ENCODE peak calls at places on chromosomes 13 and 19, in nine cellular contexts. A is naive thymus-derived CD8-positive, alpha-beta T cell; W is osteocyte; H is activated CD4-positive, CD25-positive, alpha-beta regulatory T cell treated with anti-CD3 and anti-CD28 coated beads, Interleukin-2, amount 50 U/mL, for 16 hours; Q is NCI-H2171; P is stimulated activated CD4-positive, alpha-beta T cell treated with anti-CD3 and anti-CD28 coated beads, TNF-alpha, amount 100 ng/mL, for 1 hour; M is ovary; V is mucosa of descending colon; C is NCI-H2029. S is an unnamed sample.

GRCh38 chr13:51881296-51881695 is 19.5 kb downstream of the CCDC70 start:
- DNase-seq in C (no peak), W (no peak), A (no peak), M (no peak), V (no peak), P (no peak), H (no peak), Q (no peak), S (no peak)

GRCh38 chr13:83453300-83453699 is 429.0 kb downstream of the SLITRK1 start:
- DNase-seq in M (no peak), V (no peak), A (no peak), H (no peak), W (no peak), P (no peak), C (no peak), Q (no peak), S (no peak)

GRCh38 chr13:55516610-55517009 is 1624.1 kb upstream of the PRR20A start:
- DNase-seq in V (no peak), A (no peak), C (no peak), Q (peak), M (no peak), H (no peak), P (no peak), W (no peak), S (peak)

GRCh38 chr13:19586904-19587634 is 25.7 kb upstream of the TPTE2 start:
- DNase-seq in H (peak), A (peak), Q (no peak), P (peak), W (no peak), V (peak), M (no peak), C (no peak), S (peak)

GRCh38 chr13:65836066-65836465 is 1394.1 kb downstream of the PCDH9 start:
- DNase-seq in A (no peak), C (no peak), Q (peak), P (no peak), H (no peak), W (no peak), M (no peak), V (no peak), S (peak)

GRCh38 chr13:113159701-113160100 is 1.3 kb downstream of the PROZ start:
- DNase-seq in C (no peak), V (no peak), A (no peak), W (no peak), P (no peak), M (no peak), Q (no peak), H (no peak), S (no peak)

GRCh38 chr19:13929956-13930355 is 8.3 kb downstream of the PODNL1 start:
- DNase-seq in V (no peak), C (no peak), M (no peak), Q (no peak), P (no peak), A (no peak), W (no peak), H (no peak), S (no peak)

GRCh38 chr19:882871-883497 is 10.0 kb downstream of the MED16 start:
- DNase-seq in P (no peak), Q (no peak), M (no peak), A (no peak), W (no peak), C (no peak), H (no peak), V (no peak), S (no peak)

GRCh38 chr13:51465124-51465523 is 12.3 kb upstream of the INTS6 start:
- DNase-seq in C (no peak), P (no peak), V (no peak), H (no peak), A (no peak), W (no peak), M (no peak), Q (no peak), S (no peak)

GRCh38 chr19:48230555-48231129 is 25.1 kb downstream of the CARD8 start:
- DNase-seq in H (no peak), V (no peak), M (no peak), C (no peak), Q (no peak), A (peak), P (no peak), W (no peak), S (no peak)

GRCh38 chr13:73230714-73231113 is 171.9 kb downstream of the KLF5 start:
- DNase-seq in V (no peak), C (no peak), M (no peak), W (no peak), Q (no peak), A (peak), P (no peak), H (no peak), S (no peak)